ENCODE peak calls at places on chromosome 3, in nine cellular contexts. One of them, this sample, is unnamed.
A peak's percentile ranks its signal among the peaks of the same experiment; 100 is the strongest.

GRCh38 chr3:18843930-18844329 is 304.4 kb upstream of the KCNH8 start:
- DNase-seq in mesothelial cell of epicardium: no peak
- DNase-seq in CD4-positive, alpha-beta T cell: no peak
- DNase-seq in T-helper 9 cell: no peak
- DNase-seq in GM04503: no peak
- DNase-seq in lower leg skin: no peak
- DNase-seq in fibroblast of pulmonary artery: no peak
- DNase-seq in amniotic stem cell: no peak
- DNase-seq in GM12891: no peak
- DNase-seq in this sample: no peak

GRCh38 chr3:100710355-100711198 is 1.3 kb downstream of the TFG start:
- DNase-seq in CD4-positive, alpha-beta T cell: peak; percentile 10
- DNase-seq in GM12891: peak; percentile 32
- DNase-seq in T-helper 9 cell: peak; percentile 33
- DNase-seq in lower leg skin: peak; percentile 27
- DNase-seq in amniotic stem cell: peak; percentile 65
- DNase-seq in fibroblast of pulmonary artery: peak; percentile 73
- DNase-seq in GM04503: peak; percentile 15
- DNase-seq in mesothelial cell of epicardium: peak; percentile 45
- DNase-seq in this sample: peak; percentile 90

GRCh38 chr3:85571835-85572234 is 613.0 kb downstream of the CADM2 start:
- DNase-seq in GM04503: no peak
- DNase-seq in mesothelial cell of epicardium: no peak
- DNase-seq in amniotic stem cell: no peak
- DNase-seq in T-helper 9 cell: no peak
- DNase-seq in fibroblast of pulmonary artery: peak; percentile 4
- DNase-seq in GM12891: no peak
- DNase-seq in lower leg skin: no peak
- DNase-seq in CD4-positive, alpha-beta T cell: no peak
- DNase-seq in this sample: no peak

GRCh38 chr3:11703185-11703584 is 59.5 kb upstream of the VGLL4 start:
- DNase-seq in GM12891: no peak
- DNase-seq in lower leg skin: no peak
- DNase-seq in T-helper 9 cell: no peak
- DNase-seq in fibroblast of pulmonary artery: no peak
- DNase-seq in GM04503: no peak
- DNase-seq in mesothelial cell of epicardium: no peak
- DNase-seq in amniotic stem cell: no peak
- DNase-seq in CD4-positive, alpha-beta T cell: no peak
- DNase-seq in this sample: no peak

GRCh38 chr3:98786364-98786930 is 23.3 kb downstream of the ST3GAL6 start:
- DNase-seq in mesothelial cell of epicardium: no peak
- DNase-seq in lower leg skin: no peak
- DNase-seq in GM04503: no peak
- DNase-seq in amniotic stem cell: no peak
- DNase-seq in fibroblast of pulmonary artery: peak; percentile 59
- DNase-seq in GM12891: no peak
- DNase-seq in CD4-positive, alpha-beta T cell: no peak
- DNase-seq in T-helper 9 cell: no peak
- DNase-seq in this sample: peak; percentile 8

GRCh38 chr3:93973160-93974126 is at the start of gene PROS1:
- DNase-seq in amniotic stem cell: peak; percentile 60
- DNase-seq in mesothelial cell of epicardium: peak; percentile 80
- DNase-seq in GM04503: peak; percentile 25
- DNase-seq in fibroblast of pulmonary artery: peak; percentile 93
- DNase-seq in T-helper 9 cell: peak; percentile 7
- DNase-seq in lower leg skin: peak; percentile 84
- DNase-seq in GM12891: peak; percentile 29
- DNase-seq in CD4-positive, alpha-beta T cell: peak; percentile 16
- DNase-seq in this sample: peak; percentile 66

GRCh38 chr3:60742606-60743145 is 508.6 kb downstream of the FHIT start:
- DNase-seq in CD4-positive, alpha-beta T cell: no peak
- DNase-seq in T-helper 9 cell: no peak
- DNase-seq in mesothelial cell of epicardium: no peak
- DNase-seq in lower leg skin: no peak
- DNase-seq in fibroblast of pulmonary artery: peak; percentile 17
- DNase-seq in GM04503: no peak
- DNase-seq in GM12891: no peak
- DNase-seq in amniotic stem cell: no peak
- DNase-seq in this sample: no peak

GRCh38 chr3:128081846-128082245 is 29.6 kb downstream of the SEC61A1 start:
- DNase-seq in amniotic stem cell: no peak
- DNase-seq in fibroblast of pulmonary artery: no peak
- DNase-seq in CD4-positive, alpha-beta T cell: no peak
- DNase-seq in mesothelial cell of epicardium: no peak
- DNase-seq in GM04503: no peak
- DNase-seq in GM12891: no peak
- DNase-seq in lower leg skin: no peak
- DNase-seq in T-helper 9 cell: no peak
- DNase-seq in this sample: peak; percentile 9

GRCh38 chr3:30260747-30261146 is 345.7 kb upstream of the TGFBR2 start:
- DNase-seq in GM12891: no peak
- DNase-seq in fibroblast of pulmonary artery: no peak
- DNase-seq in T-helper 9 cell: no peak
- DNase-seq in amniotic stem cell: no peak
- DNase-seq in GM04503: no peak
- DNase-seq in mesothelial cell of epicardium: no peak
- DNase-seq in CD4-positive, alpha-beta T cell: no peak
- DNase-seq in lower leg skin: no peak
- DNase-seq in this sample: no peak

GRCh38 chr3:195893916-195894315 is 14.4 kb downstream of the TNK2 start:
- DNase-seq in GM12891: no peak
- DNase-seq in T-helper 9 cell: no peak
- DNase-seq in CD4-positive, alpha-beta T cell: no peak
- DNase-seq in fibroblast of pulmonary artery: no peak
- DNase-seq in mesothelial cell of epicardium: no peak
- DNase-seq in lower leg skin: no peak
- DNase-seq in amniotic stem cell: no peak
- DNase-seq in GM04503: no peak
- DNase-seq in this sample: no peak

GRCh38 chr3:126621627-126622345 is 33.1 kb downstream of the TXNRD3 start:
- DNase-seq in GM12891: no peak
- DNase-seq in mesothelial cell of epicardium: no peak
- DNase-seq in T-helper 9 cell: no peak
- DNase-seq in amniotic stem cell: peak; percentile 19
- DNase-seq in GM04503: no peak
- DNase-seq in fibroblast of pulmonary artery: peak; percentile 45
- DNase-seq in CD4-positive, alpha-beta T cell: no peak
- DNase-seq in lower leg skin: no peak
- DNase-seq in this sample: no peak

GRCh38 chr3:127781411-127782001 is 40.8 kb downstream of the MGLL start:
- DNase-seq in fibroblast of pulmonary artery: peak; percentile 49
- DNase-seq in GM12891: no peak
- DNase-seq in lower leg skin: no peak
- DNase-seq in mesothelial cell of epicardium: no peak
- DNase-seq in T-helper 9 cell: no peak
- DNase-seq in GM04503: peak; percentile 92
- DNase-seq in amniotic stem cell: peak; percentile 89
- DNase-seq in CD4-positive, alpha-beta T cell: no peak
- DNase-seq in this sample: no peak

GRCh38 chr3:116453676-116454346 is 8.5 kb upstream of the LSAMP start:
- DNase-seq in CD4-positive, alpha-beta T cell: no peak
- DNase-seq in GM04503: no peak
- DNase-seq in GM12891: no peak
- DNase-seq in lower leg skin: no peak
- DNase-seq in amniotic stem cell: no peak
- DNase-seq in mesothelial cell of epicardium: no peak
- DNase-seq in fibroblast of pulmonary artery: peak; percentile 34
- DNase-seq in T-helper 9 cell: no peak
- DNase-seq in this sample: no peak

GRCh38 chr3:143627336-143627735 is 220.9 kb downstream of the SLC9A9 start:
- DNase-seq in mesothelial cell of epicardium: no peak
- DNase-seq in lower leg skin: no peak
- DNase-seq in GM12891: no peak
- DNase-seq in T-helper 9 cell: no peak
- DNase-seq in amniotic stem cell: no peak
- DNase-seq in CD4-positive, alpha-beta T cell: no peak
- DNase-seq in fibroblast of pulmonary artery: peak; percentile 14
- DNase-seq in GM04503: no peak
- DNase-seq in this sample: no peak

GRCh38 chr3:142981108-142981507 is 17.6 kb upstream of the PAQR9 start:
- DNase-seq in mesothelial cell of epicardium: no peak
- DNase-seq in amniotic stem cell: no peak
- DNase-seq in fibroblast of pulmonary artery: no peak
- DNase-seq in GM12891: no peak
- DNase-seq in GM04503: no peak
- DNase-seq in T-helper 9 cell: no peak
- DNase-seq in lower leg skin: no peak
- DNase-seq in CD4-positive, alpha-beta T cell: no peak
- DNase-seq in this sample: no peak

This sample was measured in small intestine.